ENCODE peak calls at places on chromosomes 7 and 10, in ten cellular contexts. P is progenitor cell of endocrine pancreas, W is brain microvascular endothelial cell, V is endothelial cell, O is GM10248, M is Caco-2, L is fibroblast of lung, H is left lung, K is psoas muscle, U is nephron progenitor cell. T is an unnamed sample.

GRCh38 chr10:26486985-26487850 is 49.1 kb downstream of the APBB1IP start:
- DNase-seq in P (no peak), W (peak), V (no peak), O (peak), M (peak), L (peak), H (no peak), K (no peak), U (no peak), T (peak)

GRCh38 chr7:112995091-112995824 is 91.4 kb downstream of the GPR85 start:
- DNase-seq in P (no peak), W (peak), V (no peak), O (no peak), M (no peak), L (peak), H (no peak), K (no peak), U (no peak), T (no peak)

GRCh38 chr7:99324559-99324958 is 1.1 kb upstream of the ARPC1A start:
- DNase-seq in P (no peak), W (no peak), V (no peak), O (no peak), M (no peak), L (no peak), H (no peak), K (no peak), U (no peak), T (no peak)

GRCh38 chr10:17616403-17617030 is 657 bp downstream of the HACD1 start:
- DNase-seq in P (peak), W (peak), V (peak), O (peak), M (peak), L (peak), H (peak), K (peak), U (peak), T (peak)

GRCh38 chr7:77684030-77684429 is 12.2 kb upstream of the RSBN1L start:
- DNase-seq in P (no peak), W (peak), V (peak), O (no peak), M (peak), L (no peak), H (no peak), K (peak), U (peak), T (no peak)

GRCh38 chr7:132654150-132654549 is 77.9 kb upstream of the PLXNA4 start:
- DNase-seq in P (no peak), W (no peak), V (peak), O (peak), M (no peak), L (no peak), H (no peak), K (no peak), U (no peak), T (no peak)

GRCh38 chr7:11290859-11291258 is 317.2 kb downstream of the PHF14 start:
- DNase-seq in P (no peak), W (no peak), V (no peak), O (no peak), M (no peak), L (no peak), H (no peak), K (no peak), U (no peak), T (no peak)

GRCh38 chr7:107208563-107208962 is 39.8 kb downstream of the HBP1 start:
- DNase-seq in P (no peak), W (no peak), V (no peak), O (no peak), M (no peak), L (no peak), H (no peak), K (no peak), U (no peak), T (no peak)

GRCh38 chr7:105643384-105643783 is 62.1 kb upstream of the EFCAB10 start:
- DNase-seq in P (no peak), W (peak), V (peak), O (no peak), M (no peak), L (peak), H (no peak), K (peak), U (peak), T (no peak)

GRCh38 chr7:22589641-22590141 is 89.7 kb upstream of the STEAP1B start:
- DNase-seq in P (no peak), W (peak), V (peak), O (no peak), M (no peak), L (peak), H (peak), K (peak), U (no peak), T (no peak)

GRCh38 chr10:82683989-82684388 is 809.0 kb downstream of the NRG3 start:
- DNase-seq in P (no peak), W (no peak), V (no peak), O (no peak), M (no peak), L (no peak), H (no peak), K (no peak), U (no peak), T (no peak)

GRCh38 chr7:32330602-32331001 is 159.6 kb downstream of the LSM5 start:
- DNase-seq in P (no peak), W (no peak), V (no peak), O (no peak), M (no peak), L (no peak), H (no peak), K (no peak), U (no peak), T (no peak)

GRCh38 chr10:74900297-74900696 is 73.9 kb downstream of the KAT6B start:
- DNase-seq in P (no peak), W (no peak), V (no peak), O (peak), M (no peak), L (no peak), H (no peak), K (no peak), U (no peak), T (no peak)

GRCh38 chr7:112071856-112072255 is 134.3 kb downstream of the DOCK4 start:
- DNase-seq in P (no peak), W (no peak), V (no peak), O (no peak), M (no peak), L (no peak), H (no peak), K (no peak), U (no peak), T (no peak)

GRCh38 chr7:108321359-108321758 is 134.9 kb downstream of the NRCAM start:
- DNase-seq in P (no peak), W (no peak), V (no peak), O (no peak), M (no peak), L (no peak), H (no peak), K (no peak), U (no peak), T (no peak)

GRCh38 chr10:70461397-70462348 is 16.9 kb upstream of the PALD1 start:
- DNase-seq in P (no peak), W (peak), V (peak), O (peak), M (peak), L (peak), H (no peak), K (peak), U (peak), T (peak)

GRCh38 chr7:47535033-47535703 is 46.7 kb downstream of the TNS3 start:
- DNase-seq in P (no peak), W (no peak), V (no peak), O (no peak), M (no peak), L (peak), H (no peak), K (no peak), U (no peak), T (no peak)

GRCh38 chr7:95342029-95342428 is 17.7 kb upstream of the PON1 start:
- DNase-seq in P (no peak), W (no peak), V (no peak), O (no peak), M (no peak), L (no peak), H (peak), K (no peak), U (no peak), T (no peak)

GRCh38 chr7:102463841-102464576 is 654 bp downstream of the ALKBH4 start:
- DNase-seq in P (no peak), W (peak), V (no peak), O (no peak), M (no peak), L (no peak), H (no peak), K (no peak), U (peak), T (no peak)

GRCh38 chr7:17062433-17063383 is 180.9 kb upstream of the AGR3 start:
- DNase-seq in P (no peak), W (no peak), V (no peak), O (no peak), M (no peak), L (peak), H (no peak), K (no peak), U (no peak), T (no peak)
- TF ChIP-seq CTCF in P (peak), W (peak), V (peak), O (no peak), M (no peak), L (no peak), H (no peak), K (no peak), U (no peak), T (peak)

GRCh38 chr10:124743188-124744046 is 761 bp downstream of the FAM53B start:
- DNase-seq in P (no peak), W (peak), V (peak), O (no peak), M (peak), L (peak), H (no peak), K (peak), U (peak), T (peak)

GRCh38 chr10:124741281-124741921 is 2.8 kb downstream of the FAM53B start:
- DNase-seq in P (peak), W (peak), V (peak), O (peak), M (peak), L (peak), H (peak), K (peak), U (peak), T (peak)

GRCh38 chr10:124741922-124742417 is 2.2 kb downstream of the FAM53B start:
- DNase-seq in P (no peak), W (no peak), V (no peak), O (no peak), M (no peak), L (no peak), H (no peak), K (peak), U (no peak), T (no peak)

GRCh38 chr10:124744047-124744687 is at the start of gene FAM53B:
- DNase-seq in P (peak), W (peak), V (peak), O (peak), M (peak), L (peak), H (peak), K (peak), U (peak), T (peak)

GRCh38 chr10:124742418-124743187 is 1.6 kb downstream of the FAM53B start:
- DNase-seq in P (no peak), W (peak), V (peak), O (no peak), M (no peak), L (peak), H (no peak), K (peak), U (peak), T (peak)
- TF ChIP-seq CTCF in P (peak), W (peak), V (no peak), O (peak), M (peak), L (no peak), H (no peak), K (no peak), U (no peak), T (no peak)

GRCh38 chr10:113980408-113981087 is 63.1 kb upstream of the ADRB1 start:
- DNase-seq in P (no peak), W (no peak), V (no peak), O (no peak), M (no peak), L (no peak), H (no peak), K (no peak), U (no peak), T (no peak)
- TF ChIP-seq CTCF in P (no peak), W (peak), V (no peak), O (peak), M (peak), L (no peak), H (no peak), K (no peak), U (no peak), T (no peak)

GRCh38 chr10:81116990-81117389 is 579.3 kb downstream of the SH2D4B start:
- DNase-seq in P (no peak), W (no peak), V (no peak), O (no peak), M (no peak), L (no peak), H (no peak), K (no peak), U (no peak), T (peak)
- TF ChIP-seq CTCF in P (no peak), W (no peak), V (no peak), O (no peak), M (no peak), L (no peak), H (no peak), K (no peak), U (no peak), T (no peak)

GRCh38 chr7:57651006-57651405 is 201.0 kb downstream of the ZNF716 start:
- DNase-seq in P (no peak), W (no peak), V (no peak), O (no peak), M (no peak), L (no peak), H (no peak), K (no peak), U (no peak), T (no peak)

GRCh38 chr7:57653262-57653830 is 203.4 kb downstream of the ZNF716 start:
- DNase-seq in P (no peak), W (no peak), V (no peak), O (no peak), M (no peak), L (no peak), H (no peak), K (no peak), U (no peak), T (no peak)
- TF ChIP-seq CTCF in P (no peak), W (no peak), V (no peak), O (no peak), M (no peak), L (no peak), H (no peak), K (no peak), U (no peak), T (no peak)

DNA sequence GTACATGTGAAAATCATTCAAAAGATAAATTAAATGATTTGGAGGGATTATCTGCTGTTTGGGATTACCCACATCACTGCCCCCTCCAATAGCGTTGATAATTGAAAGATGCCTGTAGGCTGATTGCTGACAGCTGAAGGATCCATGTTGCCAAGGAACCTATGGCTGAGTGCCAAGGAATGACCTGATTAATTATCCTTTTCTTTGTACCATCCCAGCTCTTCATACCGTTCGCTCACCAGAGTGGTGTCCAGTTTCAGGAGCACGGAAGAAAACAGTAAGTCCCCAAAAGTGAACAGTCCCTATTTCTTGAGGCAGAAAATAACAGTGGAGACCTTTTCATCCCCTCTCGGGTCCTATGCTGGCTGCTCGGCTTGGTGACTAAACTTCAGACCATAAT is 108.7 kb downstream of the SPAG6 start:
- DNase-seq in P (no peak), W (no peak), V (no peak), O (no peak), M (no peak), L (no peak), H (no peak), K (no peak), U (no peak), T (no peak)
- TF ChIP-seq CTCF in P (no peak), W (no peak), V (no peak), O (no peak), M (no peak), L (no peak), H (no peak), K (no peak), U (no peak), T (no peak)

DNA sequence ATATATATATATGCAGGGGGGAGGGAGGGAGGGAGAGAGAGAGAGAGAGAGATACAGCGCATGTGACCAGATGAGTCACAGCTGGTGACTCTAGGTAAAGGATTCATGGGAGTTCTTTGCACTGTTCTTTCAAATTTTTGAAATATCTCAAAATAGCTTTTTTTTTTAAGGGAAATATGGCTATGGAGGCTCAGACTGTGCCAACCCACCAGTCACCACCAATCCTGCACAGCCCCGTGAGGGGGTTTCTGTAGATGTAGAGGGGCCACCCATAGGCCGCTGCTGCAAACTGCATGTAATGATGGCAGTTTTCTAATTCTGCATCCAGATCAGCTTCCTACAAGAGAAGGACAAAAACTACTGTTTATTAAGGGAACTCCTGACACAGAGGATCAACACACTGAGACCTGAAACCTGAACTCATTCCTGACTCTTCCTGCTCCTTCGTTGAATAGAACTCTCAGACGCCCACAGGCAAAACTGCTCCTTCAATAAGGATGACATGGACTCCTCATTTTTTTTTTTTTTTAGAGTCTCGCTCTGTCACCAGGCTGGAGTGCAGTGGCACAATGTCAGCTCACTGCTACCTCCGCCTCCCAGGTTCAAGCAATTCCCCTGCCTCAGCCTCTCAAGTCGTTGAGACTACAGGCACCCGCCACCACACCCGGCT is 17.3 kb downstream of the DAGLB start:
- DNase-seq in P (no peak), W (peak), V (no peak), O (no peak), M (no peak), L (peak), H (no peak), K (no peak), U (no peak), T (no peak)
- TF ChIP-seq CTCF in P (peak), W (peak), V (no peak), O (no peak), M (peak), L (no peak), H (no peak), K (no peak), U (no peak), T (peak)

GRCh38 chr10:51400354-51401096 is 298.9 kb downstream of the CSTF2T start:
- DNase-seq in P (no peak), W (no peak), V (no peak), O (no peak), M (no peak), L (no peak), H (no peak), K (no peak), U (no peak), T (no peak)

GRCh38 chr10:51397695-51398094 is 301.7 kb downstream of the CSTF2T start:
- DNase-seq in P (no peak), W (peak), V (no peak), O (no peak), M (no peak), L (peak), H (no peak), K (peak), U (no peak), T (peak)

GRCh38 chr10:51405580-51406367 is 293.6 kb downstream of the CSTF2T start:
- DNase-seq in P (no peak), W (no peak), V (no peak), O (no peak), M (no peak), L (no peak), H (no peak), K (no peak), U (no peak), T (no peak)

GRCh38 chr10:51399840-51400239 is 299.6 kb downstream of the CSTF2T start:
- DNase-seq in P (no peak), W (no peak), V (no peak), O (no peak), M (no peak), L (no peak), H (no peak), K (no peak), U (no peak), T (no peak)

DNA sequence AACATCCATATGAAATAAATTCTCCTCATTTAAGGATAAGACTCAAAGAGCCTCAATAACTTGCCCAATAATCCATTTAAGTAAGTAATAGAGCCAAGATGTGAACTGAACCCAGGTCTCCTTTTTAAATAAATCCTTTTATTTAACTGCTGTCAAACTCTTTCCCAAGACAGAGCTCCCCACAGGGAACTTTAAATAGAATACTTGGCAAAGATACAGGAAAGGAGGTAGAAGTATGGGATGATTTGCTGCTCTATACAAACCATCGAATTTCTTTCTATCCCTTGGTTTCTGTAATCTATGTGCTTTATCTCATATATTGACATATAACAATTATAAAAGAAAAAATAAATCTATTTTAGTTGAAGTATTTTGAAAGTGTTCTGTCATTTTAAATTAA is 295.9 kb downstream of the CSTF2T start:
- DNase-seq in P (no peak), W (no peak), V (no peak), O (no peak), M (no peak), L (no peak), H (no peak), K (no peak), U (no peak), T (no peak)
- TF ChIP-seq CTCF in P (no peak), W (no peak), V (no peak), O (no peak), M (no peak), L (no peak), H (no peak), K (no peak), U (no peak), T (no peak)

DNA sequence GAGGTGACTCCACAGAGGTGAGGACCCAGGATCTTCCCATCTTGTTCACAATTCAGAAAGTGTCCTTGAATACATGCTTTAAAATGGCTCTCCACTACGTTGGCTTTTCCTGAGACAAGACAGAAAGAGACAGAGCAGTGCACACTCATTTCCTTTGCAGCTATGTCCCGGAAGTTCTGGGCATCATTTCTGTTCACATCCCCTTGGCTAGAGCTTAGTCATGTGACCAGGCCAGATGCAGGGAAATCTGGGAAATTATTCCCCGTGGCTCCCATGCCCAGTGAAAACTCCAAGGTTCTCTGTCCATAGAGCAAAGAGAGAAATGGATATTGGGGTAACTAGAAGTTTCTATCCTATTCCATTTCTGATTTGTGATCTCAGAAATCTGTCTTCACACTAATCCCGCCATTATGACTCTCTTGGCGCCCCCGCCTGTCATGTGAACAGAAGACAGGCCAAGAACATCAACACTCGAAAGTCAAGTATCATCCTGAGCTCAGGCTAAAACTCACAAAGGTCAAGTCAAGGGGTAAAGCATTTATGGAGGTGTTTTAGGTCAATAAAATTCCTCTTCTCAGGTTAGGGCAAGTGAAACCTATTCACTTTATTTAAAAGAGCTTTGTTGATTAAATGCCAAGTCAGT is 251.4 kb upstream of the HABP2 start:
- DNase-seq in P (no peak), W (no peak), V (peak), O (no peak), M (no peak), L (no peak), H (no peak), K (no peak), U (no peak), T (no peak)
- TF ChIP-seq CTCF in P (no peak), W (peak), V (no peak), O (no peak), M (no peak), L (no peak), H (no peak), K (no peak), U (no peak), T (no peak)

T was measured in Calu3.